ENCODE peak calls at places on chromosomes 1 and 21, in nine cellular contexts. One of them, this sample, is unnamed.

GRCh38 chr1:153292740-153293479 is 19.8 kb downstream of the PGLYRP3 start:
- DNase-seq in posterior cingulate gyrus: no peak
- DNase-seq in esophagus squamous epithelium: no peak
- DNase-seq in M059J: no peak
- DNase-seq in activated gamma-delta T cell treated with Interleukin-2 at 50 U/mL for 16 hours: no peak
- DNase-seq in SW480: peak
- DNase-seq in stimulated activated CD8-positive, alpha-beta memory T cell treated with anti-CD3 and anti-CD28 coated beads, Interleukin-7, amount 100 ng/mL, for 24 hours: no peak
- DNase-seq in substantia nigra: no peak
- DNase-seq in cardiac muscle cell: no peak
- DNase-seq in this sample: no peak

GRCh38 chr1:149978547-149979023 is 31.9 kb downstream of the OTUD7B start:
- DNase-seq in posterior cingulate gyrus: no peak
- DNase-seq in esophagus squamous epithelium: no peak
- DNase-seq in M059J: peak
- DNase-seq in activated gamma-delta T cell treated with Interleukin-2 at 50 U/mL for 16 hours: no peak
- DNase-seq in SW480: peak
- DNase-seq in stimulated activated CD8-positive, alpha-beta memory T cell treated with anti-CD3 and anti-CD28 coated beads, Interleukin-7, amount 100 ng/mL, for 24 hours: no peak
- DNase-seq in substantia nigra: no peak
- DNase-seq in cardiac muscle cell: no peak
- DNase-seq in this sample: no peak

GRCh38 chr1:198681247-198681646 is 42.4 kb downstream of the PTPRC start:
- DNase-seq in posterior cingulate gyrus: no peak
- DNase-seq in esophagus squamous epithelium: no peak
- DNase-seq in M059J: peak
- DNase-seq in activated gamma-delta T cell treated with Interleukin-2 at 50 U/mL for 16 hours: no peak
- DNase-seq in SW480: no peak
- DNase-seq in stimulated activated CD8-positive, alpha-beta memory T cell treated with anti-CD3 and anti-CD28 coated beads, Interleukin-7, amount 100 ng/mL, for 24 hours: no peak
- DNase-seq in substantia nigra: no peak
- DNase-seq in cardiac muscle cell: peak
- DNase-seq in this sample: no peak

GRCh38 chr1:100584761-100585745 is 47.1 kb downstream of the GPR88 start:
- DNase-seq in posterior cingulate gyrus: no peak
- DNase-seq in esophagus squamous epithelium: no peak
- DNase-seq in M059J: peak
- DNase-seq in activated gamma-delta T cell treated with Interleukin-2 at 50 U/mL for 16 hours: no peak
- DNase-seq in SW480: no peak
- DNase-seq in stimulated activated CD8-positive, alpha-beta memory T cell treated with anti-CD3 and anti-CD28 coated beads, Interleukin-7, amount 100 ng/mL, for 24 hours: no peak
- DNase-seq in substantia nigra: no peak
- DNase-seq in cardiac muscle cell: peak
- DNase-seq in this sample: no peak

GRCh38 chr21:42599962-42600361 is 53.5 kb upstream of the PDE9A start:
- DNase-seq in posterior cingulate gyrus: no peak
- DNase-seq in esophagus squamous epithelium: no peak
- DNase-seq in M059J: no peak
- DNase-seq in activated gamma-delta T cell treated with Interleukin-2 at 50 U/mL for 16 hours: no peak
- DNase-seq in SW480: no peak
- DNase-seq in stimulated activated CD8-positive, alpha-beta memory T cell treated with anti-CD3 and anti-CD28 coated beads, Interleukin-7, amount 100 ng/mL, for 24 hours: no peak
- DNase-seq in substantia nigra: no peak
- DNase-seq in cardiac muscle cell: no peak
- DNase-seq in this sample: no peak

GRCh38 chr1:93820554-93821411 is 58.2 kb downstream of the DNTTIP2 start:
- DNase-seq in posterior cingulate gyrus: no peak
- DNase-seq in esophagus squamous epithelium: no peak
- DNase-seq in M059J: no peak
- DNase-seq in activated gamma-delta T cell treated with Interleukin-2 at 50 U/mL for 16 hours: no peak
- DNase-seq in SW480: no peak
- DNase-seq in stimulated activated CD8-positive, alpha-beta memory T cell treated with anti-CD3 and anti-CD28 coated beads, Interleukin-7, amount 100 ng/mL, for 24 hours: no peak
- DNase-seq in substantia nigra: no peak
- DNase-seq in cardiac muscle cell: peak
- DNase-seq in this sample: no peak

GRCh38 chr1:236388332-236388731 is 5.8 kb upstream of the EDARADD start:
- DNase-seq in posterior cingulate gyrus: no peak
- DNase-seq in esophagus squamous epithelium: no peak
- DNase-seq in M059J: no peak
- DNase-seq in activated gamma-delta T cell treated with Interleukin-2 at 50 U/mL for 16 hours: no peak
- DNase-seq in SW480: no peak
- DNase-seq in stimulated activated CD8-positive, alpha-beta memory T cell treated with anti-CD3 and anti-CD28 coated beads, Interleukin-7, amount 100 ng/mL, for 24 hours: no peak
- DNase-seq in substantia nigra: no peak
- DNase-seq in cardiac muscle cell: no peak
- DNase-seq in this sample: no peak

GRCh38 chr1:203039609-203040517 is 13.6 kb downstream of the PPFIA4 start:
- DNase-seq in posterior cingulate gyrus: no peak
- DNase-seq in esophagus squamous epithelium: no peak
- DNase-seq in M059J: no peak
- DNase-seq in activated gamma-delta T cell treated with Interleukin-2 at 50 U/mL for 16 hours: no peak
- DNase-seq in SW480: no peak
- DNase-seq in stimulated activated CD8-positive, alpha-beta memory T cell treated with anti-CD3 and anti-CD28 coated beads, Interleukin-7, amount 100 ng/mL, for 24 hours: no peak
- DNase-seq in substantia nigra: no peak
- DNase-seq in cardiac muscle cell: no peak
- DNase-seq in this sample: no peak

GRCh38 chr1:54564312-54565112 is 16.5 kb downstream of the ACOT11 start:
- DNase-seq in posterior cingulate gyrus: no peak
- DNase-seq in esophagus squamous epithelium: no peak
- DNase-seq in M059J: no peak
- DNase-seq in activated gamma-delta T cell treated with Interleukin-2 at 50 U/mL for 16 hours: no peak
- DNase-seq in SW480: peak
- DNase-seq in stimulated activated CD8-positive, alpha-beta memory T cell treated with anti-CD3 and anti-CD28 coated beads, Interleukin-7, amount 100 ng/mL, for 24 hours: no peak
- DNase-seq in substantia nigra: no peak
- DNase-seq in cardiac muscle cell: no peak
- DNase-seq in this sample: no peak

GRCh38 chr1:246897302-246897701 is 34.4 kb downstream of the AHCTF1 start:
- DNase-seq in posterior cingulate gyrus: no peak
- DNase-seq in esophagus squamous epithelium: no peak
- DNase-seq in M059J: no peak
- DNase-seq in activated gamma-delta T cell treated with Interleukin-2 at 50 U/mL for 16 hours: no peak
- DNase-seq in SW480: no peak
- DNase-seq in stimulated activated CD8-positive, alpha-beta memory T cell treated with anti-CD3 and anti-CD28 coated beads, Interleukin-7, amount 100 ng/mL, for 24 hours: no peak
- DNase-seq in substantia nigra: no peak
- DNase-seq in cardiac muscle cell: no peak
- DNase-seq in this sample: no peak

GRCh38 chr1:228000836-228001563 is 5.8 kb upstream of the WNT3A start:
- DNase-seq in posterior cingulate gyrus: no peak
- DNase-seq in esophagus squamous epithelium: no peak
- DNase-seq in M059J: no peak
- DNase-seq in activated gamma-delta T cell treated with Interleukin-2 at 50 U/mL for 16 hours: peak
- DNase-seq in SW480: no peak
- DNase-seq in stimulated activated CD8-positive, alpha-beta memory T cell treated with anti-CD3 and anti-CD28 coated beads, Interleukin-7, amount 100 ng/mL, for 24 hours: no peak
- DNase-seq in substantia nigra: no peak
- DNase-seq in cardiac muscle cell: no peak
- DNase-seq in this sample: no peak

GRCh38 chr1:106924360-106924759 is 132.1 kb upstream of the PRMT6 start:
- DNase-seq in posterior cingulate gyrus: no peak
- DNase-seq in esophagus squamous epithelium: no peak
- DNase-seq in M059J: peak
- DNase-seq in activated gamma-delta T cell treated with Interleukin-2 at 50 U/mL for 16 hours: no peak
- DNase-seq in SW480: no peak
- DNase-seq in stimulated activated CD8-positive, alpha-beta memory T cell treated with anti-CD3 and anti-CD28 coated beads, Interleukin-7, amount 100 ng/mL, for 24 hours: no peak
- DNase-seq in substantia nigra: peak
- DNase-seq in cardiac muscle cell: peak
- DNase-seq in this sample: no peak

GRCh38 chr1:118960026-118960561 is 28.0 kb downstream of the TBX15 start:
- DNase-seq in posterior cingulate gyrus: no peak
- DNase-seq in esophagus squamous epithelium: no peak
- DNase-seq in M059J: peak
- DNase-seq in activated gamma-delta T cell treated with Interleukin-2 at 50 U/mL for 16 hours: no peak
- DNase-seq in SW480: peak
- DNase-seq in stimulated activated CD8-positive, alpha-beta memory T cell treated with anti-CD3 and anti-CD28 coated beads, Interleukin-7, amount 100 ng/mL, for 24 hours: no peak
- DNase-seq in substantia nigra: no peak
- DNase-seq in cardiac muscle cell: no peak
- DNase-seq in this sample: no peak

GRCh38 chr21:34611528-34611927 is 3.4 kb downstream of the RCAN1 start:
- DNase-seq in posterior cingulate gyrus: no peak
- DNase-seq in esophagus squamous epithelium: no peak
- DNase-seq in M059J: no peak
- DNase-seq in activated gamma-delta T cell treated with Interleukin-2 at 50 U/mL for 16 hours: no peak
- DNase-seq in SW480: no peak
- DNase-seq in stimulated activated CD8-positive, alpha-beta memory T cell treated with anti-CD3 and anti-CD28 coated beads, Interleukin-7, amount 100 ng/mL, for 24 hours: no peak
- DNase-seq in substantia nigra: no peak
- DNase-seq in cardiac muscle cell: no peak
- DNase-seq in this sample: no peak

GRCh38 chr1:40848530-40849189 is 13.5 kb downstream of the CITED4 start:
- DNase-seq in posterior cingulate gyrus: peak
- DNase-seq in esophagus squamous epithelium: no peak
- DNase-seq in M059J: peak
- DNase-seq in activated gamma-delta T cell treated with Interleukin-2 at 50 U/mL for 16 hours: no peak
- DNase-seq in SW480: peak
- DNase-seq in stimulated activated CD8-positive, alpha-beta memory T cell treated with anti-CD3 and anti-CD28 coated beads, Interleukin-7, amount 100 ng/mL, for 24 hours: no peak
- DNase-seq in substantia nigra: peak
- DNase-seq in cardiac muscle cell: peak
- DNase-seq in this sample: no peak

GRCh38 chr1:6165441-6165985 is 14.6 kb downstream of the CHD5 start:
- DNase-seq in posterior cingulate gyrus: no peak
- DNase-seq in esophagus squamous epithelium: no peak
- DNase-seq in M059J: no peak
- DNase-seq in activated gamma-delta T cell treated with Interleukin-2 at 50 U/mL for 16 hours: no peak
- DNase-seq in SW480: no peak
- DNase-seq in stimulated activated CD8-positive, alpha-beta memory T cell treated with anti-CD3 and anti-CD28 coated beads, Interleukin-7, amount 100 ng/mL, for 24 hours: no peak
- DNase-seq in substantia nigra: no peak
- DNase-seq in cardiac muscle cell: no peak
- DNase-seq in this sample: no peak

GRCh38 chr1:12547586-12548225 is 70.3 kb downstream of the DHRS3 start:
- DNase-seq in posterior cingulate gyrus: no peak
- DNase-seq in esophagus squamous epithelium: no peak
- DNase-seq in M059J: no peak
- DNase-seq in activated gamma-delta T cell treated with Interleukin-2 at 50 U/mL for 16 hours: no peak
- DNase-seq in SW480: no peak
- DNase-seq in stimulated activated CD8-positive, alpha-beta memory T cell treated with anti-CD3 and anti-CD28 coated beads, Interleukin-7, amount 100 ng/mL, for 24 hours: no peak
- DNase-seq in substantia nigra: no peak
- DNase-seq in cardiac muscle cell: no peak
- DNase-seq in this sample: no peak

GRCh38 chr1:59296358-59297256 is at the start of gene FGGY:
- DNase-seq in posterior cingulate gyrus: peak
- DNase-seq in esophagus squamous epithelium: peak
- DNase-seq in M059J: peak
- DNase-seq in activated gamma-delta T cell treated with Interleukin-2 at 50 U/mL for 16 hours: peak
- DNase-seq in SW480: peak
- DNase-seq in stimulated activated CD8-positive, alpha-beta memory T cell treated with anti-CD3 and anti-CD28 coated beads, Interleukin-7, amount 100 ng/mL, for 24 hours: peak
- DNase-seq in substantia nigra: peak
- DNase-seq in cardiac muscle cell: peak
- DNase-seq in this sample: peak

This sample was measured in anterior cingulate cortex.